ENCODE peak calls at places on chromosomes 11 and 22, in six cellular contexts. One of them, this sample, is unnamed.

GRCh38 chr22:30183861-30184278 is 62.7 kb downstream of the LIF start:
- DNase-seq in PC-9: no peak
- DNase-seq in OCI-LY7: no peak
- DNase-seq in sigmoid colon: no peak
- DNase-seq in tibial artery: no peak
- DNase-seq in A549: no peak
- DNase-seq in this sample: no peak

GRCh38 chr11:84381666-84382065 is 1095.5 kb upstream of the CCDC90B start:
- DNase-seq in PC-9: no peak
- DNase-seq in OCI-LY7: no peak
- DNase-seq in sigmoid colon: no peak
- DNase-seq in tibial artery: no peak
- DNase-seq in A549: no peak
- DNase-seq in this sample: no peak

GRCh38 chr11:5508605-5509004 is 1.2 kb downstream of the UBQLN3 start:
- DNase-seq in PC-9: no peak
- DNase-seq in OCI-LY7: no peak
- DNase-seq in sigmoid colon: no peak
- DNase-seq in tibial artery: no peak
- DNase-seq in A549: no peak
- DNase-seq in this sample: no peak

GRCh38 chr11:117930668-117931330 is 1.6 kb upstream of the TMPRSS13 start:
- DNase-seq in PC-9: no peak
- DNase-seq in OCI-LY7: peak; percentile 49
- DNase-seq in sigmoid colon: no peak
- DNase-seq in tibial artery: peak; percentile 35
- DNase-seq in A549: no peak
- DNase-seq in this sample: peak; percentile 48

GRCh38 chr22:40789131-40789530 is 30.0 kb downstream of the SLC25A17 start:
- DNase-seq in PC-9: no peak
- DNase-seq in OCI-LY7: no peak
- DNase-seq in sigmoid colon: no peak
- DNase-seq in tibial artery: no peak
- DNase-seq in A549: no peak
- DNase-seq in this sample: no peak

GRCh38 chr22:27463121-27463520 is 338.4 kb downstream of the MN1 start:
- DNase-seq in PC-9: no peak
- DNase-seq in OCI-LY7: no peak
- DNase-seq in sigmoid colon: no peak
- DNase-seq in tibial artery: no peak
- DNase-seq in A549: no peak
- DNase-seq in this sample: no peak

GRCh38 chr22:48247829-48248228 is 1485.4 kb downstream of the TBC1D22A start:
- DNase-seq in PC-9: no peak
- DNase-seq in OCI-LY7: no peak
- DNase-seq in sigmoid colon: peak; percentile 19
- DNase-seq in tibial artery: peak; percentile 28
- DNase-seq in A549: no peak
- DNase-seq in this sample: no peak

GRCh38 chr11:69702239-69702668 is 1.6 kb downstream of the FGF19 start:
- DNase-seq in PC-9: no peak
- DNase-seq in OCI-LY7: no peak
- DNase-seq in sigmoid colon: peak; percentile 43
- DNase-seq in tibial artery: no peak
- DNase-seq in A549: no peak
- DNase-seq in this sample: no peak

GRCh38 chr11:128772814-128773213 is 78.9 kb downstream of the FLI1 start:
- DNase-seq in PC-9: no peak
- DNase-seq in OCI-LY7: peak; percentile 71
- DNase-seq in sigmoid colon: no peak
- DNase-seq in tibial artery: peak; percentile 74
- DNase-seq in A549: no peak
- DNase-seq in this sample: peak; percentile 92

GRCh38 chr11:134120921-134121526 is 52.2 kb downstream of the JAM3 start:
- DNase-seq in PC-9: no peak
- DNase-seq in OCI-LY7: no peak
- DNase-seq in sigmoid colon: peak; percentile 75
- DNase-seq in tibial artery: peak; percentile 74
- DNase-seq in A549: no peak
- DNase-seq in this sample: peak; percentile 59

GRCh38 chr11:32033491-32033890 is 57.4 kb upstream of the RCN1 start:
- DNase-seq in PC-9: no peak
- DNase-seq in OCI-LY7: no peak
- DNase-seq in sigmoid colon: no peak
- DNase-seq in tibial artery: no peak
- DNase-seq in A549: no peak
- DNase-seq in this sample: no peak

GRCh38 chr11:39365809-39366436 is 2093.5 kb downstream of the LRRC4C start:
- DNase-seq in PC-9: peak; percentile 4
- DNase-seq in OCI-LY7: no peak
- DNase-seq in sigmoid colon: no peak
- DNase-seq in tibial artery: no peak
- DNase-seq in A549: peak; percentile 31
- DNase-seq in this sample: no peak

GRCh38 chr11:106276859-106277436 is 199.5 kb downstream of the AASDHPPT start:
- DNase-seq in PC-9: peak; percentile 2
- DNase-seq in OCI-LY7: no peak
- DNase-seq in sigmoid colon: no peak
- DNase-seq in tibial artery: no peak
- DNase-seq in A549: peak; percentile 3
- DNase-seq in this sample: no peak

GRCh38 chr11:4105916-4106315 is 11.3 kb downstream of the RRM1 start:
- DNase-seq in PC-9: no peak
- DNase-seq in OCI-LY7: no peak
- DNase-seq in sigmoid colon: no peak
- DNase-seq in tibial artery: no peak
- DNase-seq in A549: no peak
- DNase-seq in this sample: no peak

DNA sequence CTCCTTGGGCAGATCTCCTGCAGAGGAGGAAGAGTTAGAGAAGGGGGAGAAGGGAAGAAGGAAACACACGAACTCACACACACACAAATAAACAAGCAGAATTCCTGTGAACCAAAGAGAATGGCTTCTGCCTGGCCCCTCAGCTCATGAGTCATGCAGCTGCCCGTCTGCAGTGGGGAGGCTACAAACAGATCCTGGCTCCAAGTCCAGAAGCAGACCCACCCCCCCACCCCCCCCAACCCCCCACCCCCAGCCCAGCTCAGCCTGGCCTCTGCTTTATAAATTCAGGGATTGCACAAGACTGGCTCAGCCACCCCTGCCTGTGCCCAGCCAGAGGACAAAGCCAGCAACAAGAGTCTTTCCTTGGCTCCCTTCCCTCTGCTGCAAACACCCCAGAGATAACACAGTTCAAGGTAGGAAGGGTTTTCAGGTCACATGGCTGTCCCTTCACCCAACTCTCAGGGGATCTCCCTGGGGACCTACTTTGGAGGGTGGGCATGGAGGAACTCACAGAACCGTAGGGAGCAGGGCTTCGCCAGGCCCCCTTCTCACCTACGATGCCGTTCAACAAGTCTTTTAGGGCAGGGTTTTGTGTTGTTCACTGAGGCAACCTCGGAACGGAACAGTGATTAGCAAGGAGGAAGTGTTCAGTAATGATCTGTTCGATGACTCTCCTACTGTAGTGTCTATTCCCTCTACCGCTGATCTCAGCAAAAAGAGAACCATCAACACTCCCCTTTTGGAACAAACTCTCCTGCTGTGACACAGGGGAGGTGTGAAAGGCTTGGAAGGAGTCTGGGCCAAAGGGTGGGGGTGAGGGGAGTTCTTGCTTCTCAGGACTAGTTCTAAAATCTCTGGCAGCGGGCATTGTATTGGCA is 35.5 kb downstream of the RPL27A start:
- DNase-seq in PC-9: peak; percentile 57
- DNase-seq in OCI-LY7: no peak
- DNase-seq in sigmoid colon: peak; percentile 92
- DNase-seq in tibial artery: peak; percentile 86
- DNase-seq in A549: peak; percentile 56
- DNase-seq in this sample: peak; percentile 86
- H3K4me1 ChIP-seq in PC-9: peaks cover 66% of the 10 kb centered on the region
- H3K4me1 ChIP-seq in OCI-LY7: no peaks in the 10 kb centered on the region
- H3K4me1 ChIP-seq in sigmoid colon: peaks cover 95% of the 10 kb centered on the region
- H3K4me1 ChIP-seq in tibial artery: peaks cover 95% of the 10 kb centered on the region
- H3K4me1 ChIP-seq in A549: peaks cover 57% of the 10 kb centered on the region
- H3K4me1 ChIP-seq in this sample: peaks cover 11% of the 10 kb centered on the region

DNA sequence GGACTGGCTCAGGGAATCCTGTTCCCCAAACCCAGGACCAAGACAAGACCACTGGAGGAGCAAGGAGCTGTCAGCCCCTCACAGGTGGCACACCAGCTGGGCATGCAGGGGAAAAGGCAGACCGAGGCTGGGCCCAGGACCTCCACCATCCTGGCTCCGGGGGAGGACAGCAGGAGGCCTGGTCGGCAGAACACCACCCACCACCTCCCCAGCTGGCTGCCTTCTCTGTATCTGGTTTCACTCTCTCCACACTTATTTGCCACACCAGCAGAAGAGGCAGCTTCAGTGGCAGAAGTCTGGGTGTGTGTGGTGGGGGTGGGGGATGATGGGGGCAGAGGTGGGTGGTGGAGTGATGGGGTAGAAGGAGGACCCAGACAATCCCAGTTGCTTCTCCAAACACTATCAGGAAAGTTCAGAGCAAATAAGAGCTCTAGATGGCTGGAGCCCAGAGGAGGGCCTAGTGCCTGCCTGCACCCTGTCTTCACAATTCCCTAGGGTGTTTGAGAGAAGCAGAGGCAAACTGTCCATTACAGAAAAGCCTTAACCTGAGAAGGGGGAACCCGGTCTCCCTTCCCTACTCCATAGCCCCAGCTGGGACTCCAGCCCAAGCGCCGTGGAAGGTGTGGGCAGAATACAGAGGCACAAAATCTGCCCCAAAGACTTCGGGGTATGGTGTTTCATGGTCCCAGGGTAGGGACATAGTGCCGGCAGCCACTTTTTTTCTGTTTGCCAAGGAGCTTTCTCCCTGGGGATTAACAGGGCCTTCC is 52.0 kb upstream of the CDON start:
- DNase-seq in PC-9: no peak
- DNase-seq in OCI-LY7: no peak
- DNase-seq in sigmoid colon: peak; percentile 69
- DNase-seq in tibial artery: no peak
- DNase-seq in A549: no peak
- DNase-seq in this sample: no peak
- H3K4me3 ChIP-seq in PC-9: no peak overlapping the region
- H3K4me3 ChIP-seq in OCI-LY7: no peak overlapping the region
- H3K4me3 ChIP-seq in sigmoid colon: no peak overlapping the region
- H3K4me3 ChIP-seq in tibial artery: no peak overlapping the region
- H3K4me3 ChIP-seq in A549: no peak overlapping the region
- H3K4me3 ChIP-seq in this sample: no peak overlapping the region

GRCh38 chr11:111539426-111540113 is 950 bp upstream of the LAYN start:
- DNase-seq in PC-9: no peak
- DNase-seq in OCI-LY7: no peak
- DNase-seq in sigmoid colon: no peak
- DNase-seq in tibial artery: no peak
- DNase-seq in A549: no peak
- DNase-seq in this sample: no peak
- H3K9me3 ChIP-seq in PC-9: peaks cover 6% of the 10 kb centered on the region
- H3K9me3 ChIP-seq in OCI-LY7: no peaks in the 10 kb centered on the region
- H3K9me3 ChIP-seq in sigmoid colon: no peaks in the 10 kb centered on the region
- H3K9me3 ChIP-seq in tibial artery: no peaks in the 10 kb centered on the region
- H3K9me3 ChIP-seq in A549: no peaks in the 10 kb centered on the region
- H3K9me3 ChIP-seq in this sample: no peaks in the 10 kb centered on the region

DNA sequence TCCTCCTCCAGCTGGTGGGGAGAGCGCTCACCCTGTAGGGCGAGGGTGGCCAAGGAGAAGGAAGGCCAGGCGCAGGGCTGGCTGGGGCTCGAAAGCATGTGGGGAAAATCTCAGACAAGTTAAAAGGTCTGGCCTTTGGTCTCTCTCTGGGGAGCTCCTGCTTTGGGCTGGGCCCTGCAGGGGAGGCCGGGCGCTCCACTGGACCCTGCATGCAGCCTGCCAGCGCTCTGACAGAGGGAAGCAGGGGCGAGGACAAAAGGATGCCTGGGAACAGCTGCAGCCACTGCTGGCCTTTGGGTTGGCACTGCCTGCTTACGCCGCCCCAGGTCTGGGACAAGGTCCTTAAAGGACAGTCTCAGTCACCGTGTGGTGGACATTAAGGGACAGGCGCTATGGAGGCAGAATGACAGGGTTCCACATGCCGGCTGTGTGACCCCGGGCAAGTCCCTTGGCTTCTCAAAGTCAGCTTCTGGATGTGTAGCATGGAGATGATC is 56.4 kb upstream of the TTLL12 start:
- DNase-seq in PC-9: no peak
- DNase-seq in OCI-LY7: no peak
- DNase-seq in sigmoid colon: no peak
- DNase-seq in tibial artery: no peak
- DNase-seq in A549: no peak
- DNase-seq in this sample: no peak
- H3K4me1 ChIP-seq in PC-9: no peaks in the 10 kb centered on the region
- H3K4me1 ChIP-seq in OCI-LY7: no peaks in the 10 kb centered on the region
- H3K4me1 ChIP-seq in sigmoid colon: no peaks in the 10 kb centered on the region
- H3K4me1 ChIP-seq in tibial artery: peaks cover 9% of the 10 kb centered on the region
- H3K4me1 ChIP-seq in A549: no peaks in the 10 kb centered on the region
- H3K4me1 ChIP-seq in this sample: no peaks in the 10 kb centered on the region

DNA sequence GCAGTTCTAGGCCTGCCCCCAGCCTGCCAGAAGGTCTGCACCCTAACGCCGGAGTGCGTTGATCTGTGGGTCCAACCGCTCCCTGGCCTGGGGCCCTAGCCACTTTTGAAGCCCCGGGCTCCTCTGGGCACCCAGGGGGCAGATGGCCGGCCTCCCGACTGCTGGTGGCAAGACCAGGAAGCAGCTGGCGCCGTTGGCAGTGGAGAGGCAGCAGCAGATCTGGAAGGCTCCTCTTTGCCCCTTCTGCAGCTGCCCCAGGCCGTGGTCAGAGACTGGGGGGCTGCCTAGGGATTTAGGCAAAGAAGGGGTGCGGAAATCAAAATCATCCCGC is 445 bp upstream of the VWCE start:
- DNase-seq in PC-9: no peak
- DNase-seq in OCI-LY7: no peak
- DNase-seq in sigmoid colon: no peak
- DNase-seq in tibial artery: no peak
- DNase-seq in A549: no peak
- DNase-seq in this sample: no peak
- H3K4me3 ChIP-seq in PC-9: no peak overlapping the region
- H3K4me3 ChIP-seq in OCI-LY7: peak overlapping the region; percentile 68
- H3K4me3 ChIP-seq in sigmoid colon: peak overlapping the region; percentile 54
- H3K4me3 ChIP-seq in tibial artery: peak overlapping the region; percentile 49
- H3K4me3 ChIP-seq in A549: no peak overlapping the region
- H3K4me3 ChIP-seq in this sample: no peak overlapping the region

GRCh38 chr22:47247609-47248240 is 485.3 kb downstream of the TBC1D22A start:
- DNase-seq in PC-9: no peak
- DNase-seq in OCI-LY7: no peak
- DNase-seq in sigmoid colon: no peak
- DNase-seq in tibial artery: no peak
- DNase-seq in A549: no peak
- DNase-seq in this sample: no peak
- H3K9me3 ChIP-seq in PC-9: peaks cover 4% of the 10 kb centered on the region
- H3K9me3 ChIP-seq in OCI-LY7: no peaks in the 10 kb centered on the region
- H3K9me3 ChIP-seq in sigmoid colon: no peaks in the 10 kb centered on the region
- H3K9me3 ChIP-seq in tibial artery: no peaks in the 10 kb centered on the region
- H3K9me3 ChIP-seq in A549: peaks cover 6% of the 10 kb centered on the region
- H3K9me3 ChIP-seq in this sample: no peaks in the 10 kb centered on the region

DNA sequence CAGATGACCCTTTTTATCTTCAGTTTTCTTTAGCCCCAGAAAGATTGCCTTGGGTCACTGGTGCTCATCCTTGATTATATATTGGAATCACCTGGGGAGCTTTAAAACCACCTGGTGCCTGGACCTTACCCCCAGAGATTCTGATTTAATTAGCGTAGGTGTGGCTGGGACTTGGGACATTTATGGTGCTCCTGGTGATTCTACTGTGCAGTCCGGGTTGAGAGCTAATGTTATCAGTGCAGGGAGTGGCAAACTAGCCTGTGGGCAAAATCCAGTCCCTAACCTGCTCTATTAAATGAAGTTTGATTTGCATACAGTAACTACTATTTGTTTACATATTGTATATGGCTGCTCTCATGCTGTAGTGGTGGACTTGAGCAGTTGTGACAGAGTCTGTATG is 134.0 kb upstream of the SORL1-AS1 start:
- DNase-seq in PC-9: no peak
- DNase-seq in OCI-LY7: no peak
- DNase-seq in sigmoid colon: no peak
- DNase-seq in tibial artery: no peak
- DNase-seq in A549: no peak
- DNase-seq in this sample: no peak
- H3K4me1 ChIP-seq in PC-9: no peaks in the 10 kb centered on the region
- H3K4me1 ChIP-seq in OCI-LY7: peaks cover 58% of the 10 kb centered on the region
- H3K4me1 ChIP-seq in sigmoid colon: no peaks in the 10 kb centered on the region
- H3K4me1 ChIP-seq in tibial artery: no peaks in the 10 kb centered on the region
- H3K4me1 ChIP-seq in A549: no peaks in the 10 kb centered on the region
- H3K4me1 ChIP-seq in this sample: peaks cover 2% of the 10 kb centered on the region